ENCODE peak calls at places on chromosomes 7 and 10, in eight cellular contexts. H, E, I, G, P, B, T and Q are unnamed samples.

GRCh38 chr10:132784582-132785432 is 1.1 kb downstream of the NKX6-2 start:
- DNase-seq in P (no peak), B (no peak), T (no peak), H (no peak), E (peak; percentile 56), I (no peak), G (no peak), Q (no peak)

GRCh38 chr7:126696639-126697038 is 556.1 kb downstream of the GRM8 start:
- DNase-seq in B (no peak), T (no peak), I (no peak), P (no peak), H (no peak), E (no peak), G (no peak), Q (no peak)

GRCh38 chr10:87842220-87842641 is 21.1 kb downstream of the KLLN start:
- DNase-seq in P (peak; percentile 77), G (no peak), B (peak; percentile 93), I (peak; percentile 81), E (no peak), T (no peak), H (peak; percentile 45), Q (peak; percentile 52)

GRCh38 chr10:103736763-103737162 is 118.6 kb downstream of the SH3PXD2A start:
- DNase-seq in E (peak; percentile 84), I (peak; percentile 77), B (peak; percentile 46), H (peak; percentile 30), P (peak; percentile 34), T (no peak), G (no peak), Q (no peak)

GRCh38 chr10:29648114-29648982 is 13.6 kb upstream of the SVIL start:
- DNase-seq in E (no peak), P (no peak), B (no peak), H (peak; percentile 45), I (no peak), G (peak; percentile 51), T (no peak), Q (peak; percentile 49)

GRCh38 chr7:128398841-128399135 is 11.0 kb downstream of the IMPDH1 start:
- DNase-seq in T (no peak), H (no peak), P (no peak), E (no peak), G (no peak), B (no peak), I (no peak), Q (no peak)

GRCh38 chr7:112495820-112496462 is 15.2 kb downstream of the LSMEM1 start:
- DNase-seq in H (peak; percentile 75), P (peak; percentile 48), T (peak; percentile 63), E (peak; percentile 72), B (peak; percentile 69), I (peak; percentile 65), G (peak; percentile 81), Q (peak; percentile 36)

GRCh38 chr7:138000081-138000701 is 1.7 kb downstream of the CREB3L2 start:
- DNase-seq in E (peak; percentile 79), B (no peak), G (peak; percentile 99), T (peak; percentile 58), I (no peak), H (peak; percentile 73), P (peak; percentile 66), Q (peak; percentile 97)

GRCh38 chr7:158368449-158368848 is 219.2 kb downstream of the PTPRN2 start:
- DNase-seq in E (no peak), G (no peak), T (no peak), P (no peak), B (no peak), I (no peak), H (no peak), Q (no peak)

GRCh38 chr10:97222346-97222961 is 36.7 kb upstream of the SLIT1 start:
- DNase-seq in I (no peak), B (no peak), P (no peak), H (no peak), G (no peak), T (no peak), E (peak; percentile 90), Q (no peak)

GRCh38 chr7:155190608-155191536 is 106.8 kb upstream of the INSIG1 start:
- DNase-seq in T (peak; percentile 39), H (peak; percentile 20), I (no peak), B (peak; percentile 39), E (peak; percentile 74), P (no peak), G (peak; percentile 25), Q (no peak)

GRCh38 chr10:99395750-99396445 is 34.5 kb downstream of the GOT1 start:
- DNase-seq in P (peak; percentile 89), H (peak; percentile 57), G (peak; percentile 58), T (no peak), E (no peak), B (peak; percentile 91), I (no peak), Q (peak; percentile 83)

GRCh38 chr7:141158562-141158961 is 84.7 kb downstream of the TMEM178B start:
- DNase-seq in I (peak; percentile 38), H (no peak), P (no peak), E (no peak), T (peak; percentile 71), G (peak; percentile 98), B (peak; percentile 69), Q (peak; percentile 99)

GRCh38 chr10:71597821-71598498 is 121.6 kb downstream of the C10orf105 start:
- DNase-seq in H (no peak), E (no peak), P (peak; percentile 28), T (no peak), B (no peak), G (peak; percentile 45), I (no peak), Q (no peak)

GRCh38 chr10:127928021-127928806 is 21.3 kb downstream of the PTPRE start:
- DNase-seq in G (peak; percentile 72), E (no peak), I (no peak), T (no peak), B (peak; percentile 31), P (no peak), H (peak; percentile 82), Q (peak; percentile 80)

GRCh38 chr7:20331231-20331880 is 656 bp downstream of the ITGB8 start:
- DNase-seq in H (peak; percentile 63), B (peak; percentile 42), I (no peak), T (peak; percentile 70), G (peak; percentile 36), P (no peak), E (peak; percentile 94), Q (no peak)

GRCh38 chr7:20330176-20330796 is 414 bp upstream of the ITGB8 start:
- DNase-seq in B (peak; percentile 79), I (no peak), E (peak; percentile 88), P (peak; percentile 36), H (peak; percentile 90), T (peak; percentile 76), G (peak; percentile 90), Q (peak; percentile 98)

GRCh38 chr7:20330797-20331230 is at the start of gene ITGB8:
- DNase-seq in B (peak; percentile 44), E (no peak), G (no peak), H (peak; percentile 61), P (no peak), T (no peak), I (no peak), Q (peak; percentile 51)

GRCh38 chr7:20329389-20330175 is 1.1 kb upstream of the ITGB8 start:
- DNase-seq in E (peak; percentile 82), P (peak; percentile 60), T (peak; percentile 93), I (peak; percentile 83), H (peak; percentile 84), G (peak; percentile 75), B (peak; percentile 90), Q (peak; percentile 75)

GRCh38 chr7:20331912-20332317 is 1.2 kb downstream of the ITGB8 start:
- DNase-seq in I (no peak), T (no peak), B (peak; percentile 19), P (no peak), H (no peak), E (peak; percentile 27), G (no peak), Q (no peak)
- TF ChIP-seq EZH2 in I (no peak), T (no peak), B (no peak), P (peak; percentile 17), H (no peak), E (no peak), G (no peak), Q (no peak)

GRCh38 chr7:105916603-105917002 is 40.2 kb upstream of the ATXN7L1 start:
- DNase-seq in T (no peak), H (no peak), G (peak; percentile 48), B (peak; percentile 33), E (no peak), I (no peak), P (no peak), Q (peak; percentile 36)

GRCh38 chr7:105909742-105910141 is 33.3 kb upstream of the ATXN7L1 start:
- DNase-seq in H (no peak), P (no peak), B (no peak), E (no peak), G (no peak), I (no peak), T (no peak), Q (no peak)

GRCh38 chr7:105910172-105910571 is 33.8 kb upstream of the ATXN7L1 start:
- DNase-seq in B (no peak), I (no peak), G (no peak), H (no peak), P (no peak), E (no peak), T (no peak), Q (no peak)

GRCh38 chr7:105913947-105914346 is 37.5 kb upstream of the ATXN7L1 start:
- DNase-seq in I (no peak), H (no peak), P (no peak), B (no peak), T (no peak), E (no peak), G (no peak), Q (no peak)

GRCh38 chr7:105911961-105912575 is 35.7 kb upstream of the ATXN7L1 start:
- DNase-seq in P (no peak), B (no peak), I (no peak), H (no peak), G (peak; percentile 5), E (no peak), T (no peak), Q (peak; percentile 8)
- H2AFZ ChIP-seq in P (no peak overlapping the region), B (no peak overlapping the region), I (no peak overlapping the region), H (no peak overlapping the region), G (no peak overlapping the region), E (no peak overlapping the region), T (no peak overlapping the region), Q (no peak overlapping the region)

GRCh38 chr7:2808891-2809660 is 35.0 kb downstream of the GNA12 start:
- DNase-seq in E (no peak), P (no peak), T (no peak), H (no peak), I (no peak), B (peak; percentile 39), G (no peak), Q (no peak)
- H3K4me2 ChIP-seq in E (no peak overlapping the region), P (no peak overlapping the region), T (no peak overlapping the region), H (no peak overlapping the region), I (no peak overlapping the region), B (peak overlapping the region; percentile 52), G (no peak overlapping the region), Q (no peak overlapping the region)

DNA sequence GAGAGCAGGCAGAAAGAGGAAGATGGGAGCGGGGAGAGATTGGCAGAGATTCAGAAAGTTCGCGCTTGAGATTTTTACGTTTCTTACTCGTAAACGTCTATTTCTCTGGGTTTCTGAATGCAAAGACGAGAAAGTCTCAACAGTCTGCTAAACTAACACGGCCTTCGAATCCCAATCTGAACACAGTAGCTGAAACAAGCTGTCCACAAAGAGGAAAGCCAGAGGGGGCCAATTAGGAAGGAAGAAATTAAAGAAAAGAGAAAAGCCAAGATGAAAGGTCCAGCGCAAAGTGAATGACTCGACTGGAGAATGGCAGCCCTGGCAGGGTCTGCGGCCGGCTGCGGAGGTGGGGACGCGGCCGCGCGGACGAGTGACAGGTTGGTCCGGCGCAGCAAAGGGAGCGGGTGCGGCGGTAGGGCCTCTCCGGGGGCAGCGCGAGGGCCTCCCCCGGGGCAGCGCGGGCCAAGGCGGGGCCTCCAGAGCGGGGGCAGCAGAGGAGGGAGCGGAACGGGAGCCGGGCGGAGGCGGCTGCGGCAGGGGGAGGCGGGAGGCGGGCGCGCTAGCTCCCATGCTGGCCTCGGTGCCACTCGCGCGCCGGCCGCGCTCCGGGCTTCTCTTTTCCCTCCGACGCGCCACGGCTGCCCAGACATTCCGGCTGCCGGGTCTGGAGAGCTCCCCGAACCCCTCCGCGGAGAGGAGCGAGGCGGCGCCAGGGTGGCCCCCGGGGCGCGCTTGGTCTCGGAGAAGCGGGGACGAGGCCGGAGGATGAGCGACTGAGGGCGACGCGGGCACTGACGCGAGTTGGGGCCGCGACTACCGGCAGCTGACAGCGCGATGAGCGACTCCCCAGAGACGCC is at the start of gene VWC2:
- DNase-seq in P (no peak), H (no peak), G (no peak), E (peak; percentile 80), I (no peak), B (no peak), T (peak; percentile 9), Q (no peak)
- TF ChIP-seq EZH2 in P (no peak), H (no peak), G (peak; percentile 31), E (no peak), I (no peak), B (no peak), T (no peak), Q (peak; percentile 16)